ENCODE peak calls at places on chromosome 2, in ten cellular contexts. S is CD8-positive, alpha-beta T cell; T is upper lobe of right lung; Y is iris pigment epithelial cell; E is GM06990; Z is head of caudate nucleus; U is activated CD4-positive, CD25-positive, alpha-beta regulatory T cell treated with anti-CD3 and anti-CD28 coated beads, Interleukin-2, amount 50 U/mL, for 16 hours; D is cardiac muscle cell; M is dorsolateral prefrontal cortex; A is NB4. C is an unnamed sample.
A peak's percentile ranks its signal among the peaks of the same experiment; 100 is the strongest.

GRCh38 chr2:3605013-3605961 is 10.4 kb downstream of the COLEC11 start:
- DNase-seq in E (no peak), S (no peak), D (no peak), M (peak; percentile 41), U (no peak), Y (no peak), A (peak; percentile 87), T (no peak), Z (peak; percentile 46), C (peak; percentile 85)

GRCh38 chr2:172978053-172978383 is 97.6 kb upstream of the MAP3K20 start:
- DNase-seq in T (no peak), D (no peak), Z (no peak), M (no peak), A (no peak), S (no peak), U (no peak), Y (no peak), E (no peak), C (no peak)

GRCh38 chr2:221402072-221402471 is 170.0 kb downstream of the EPHA4 start:
- DNase-seq in D (peak; percentile 7), U (no peak), Z (no peak), S (no peak), A (no peak), E (no peak), T (no peak), M (no peak), Y (peak; percentile 98), C (no peak)

GRCh38 chr2:176504431-176504830 is 235.2 kb downstream of the MTX2 start:
- DNase-seq in Z (no peak), Y (no peak), U (no peak), D (no peak), E (no peak), S (no peak), A (no peak), M (no peak), T (no peak), C (no peak)

GRCh38 chr2:187658952-187659525 is 104.8 kb upstream of the TFPI start:
- DNase-seq in M (no peak), D (peak; percentile 41), A (peak; percentile 28), Y (peak; percentile 45), S (no peak), T (no peak), U (no peak), E (no peak), Z (no peak), C (peak; percentile 42)

GRCh38 chr2:24421668-24422067 is 61.3 kb upstream of the ITSN2 start:
- DNase-seq in E (peak; percentile 7), A (peak; percentile 74), Y (peak; percentile 53), U (peak; percentile 21), D (peak; percentile 61), M (no peak), S (peak; percentile 33), Z (peak; percentile 58), T (no peak), C (peak; percentile 53)

GRCh38 chr2:76448956-76449355 is 738.2 kb upstream of the GCFC2 start:
- DNase-seq in M (no peak), Y (no peak), S (no peak), E (no peak), A (peak; percentile 81), D (no peak), T (no peak), Z (no peak), U (no peak), C (no peak)

GRCh38 chr2:159891917-159892691 is 94.1 kb upstream of the CD302 start:
- DNase-seq in M (no peak), T (no peak), A (no peak), E (no peak), Z (no peak), S (no peak), D (no peak), U (no peak), Y (peak; percentile 83), C (no peak)

GRCh38 chr2:84919885-84920580 is 14.6 kb downstream of the TMSB10 start:
- DNase-seq in S (no peak), D (no peak), T (no peak), A (peak; percentile 84), M (peak; percentile 42), U (no peak), Z (peak; percentile 73), Y (peak; percentile 97), E (no peak), C (no peak)

GRCh38 chr2:207473203-207473865 is 56.4 kb upstream of the CREB1 start:
- DNase-seq in Y (peak; percentile 91), A (peak; percentile 70), Z (peak; percentile 65), E (peak; percentile 25), T (no peak), D (peak; percentile 71), M (peak; percentile 70), S (no peak), U (no peak), C (peak; percentile 32)

GRCh38 chr2:197200056-197200455 is 110.5 kb downstream of the ANKRD44 start:
- DNase-seq in M (no peak), T (no peak), E (no peak), S (no peak), D (no peak), Y (no peak), A (peak; percentile 65), Z (no peak), U (no peak), C (no peak)

GRCh38 chr2:188282907-188283306 is 8.8 kb upstream of the GULP1 start:
- DNase-seq in S (no peak), T (no peak), A (no peak), D (no peak), U (no peak), M (no peak), Y (no peak), Z (no peak), E (no peak), C (no peak)

GRCh38 chr2:42450136-42450535 is 43.6 kb downstream of the KCNG3 start:
- DNase-seq in Y (peak; percentile 10), T (no peak), E (no peak), Z (no peak), U (no peak), A (no peak), D (no peak), S (no peak), M (no peak), C (no peak)

GRCh38 chr2:162058973-162059668 is 14.9 kb downstream of the DPP4 start:
- DNase-seq in E (peak; percentile 67), D (no peak), Y (peak; percentile 79), M (no peak), T (no peak), Z (no peak), S (no peak), U (no peak), A (no peak), C (no peak)

GRCh38 chr2:140892429-140892828 is 1238.4 kb downstream of the LRP1B start:
- DNase-seq in U (no peak), Y (no peak), S (no peak), D (no peak), Z (no peak), T (no peak), A (no peak), M (no peak), E (no peak), C (no peak)

GRCh38 chr2:230921806-230922595 is 3.0 kb downstream of the GPR55 start:
- DNase-seq in E (peak; percentile 37), U (no peak), S (no peak), A (no peak), Y (no peak), T (no peak), D (no peak), Z (no peak), M (peak; percentile 20), C (no peak)

GRCh38 chr2:223122706-223123265 is 70.8 kb downstream of the KCNE4 start:
- DNase-seq in S (no peak), M (no peak), A (no peak), U (no peak), Z (no peak), T (no peak), E (no peak), Y (no peak), D (no peak), C (no peak)

GRCh38 chr2:28360742-28361293 is 31.8 kb upstream of the FOSL2 start:
- DNase-seq in S (no peak), D (no peak), M (no peak), A (peak; percentile 77), T (no peak), Y (peak; percentile 40), U (no peak), Z (no peak), E (no peak), C (no peak)

GRCh38 chr2:169507698-169508097 is 1.8 kb upstream of the KLHL41 start:
- DNase-seq in M (no peak), E (no peak), S (no peak), U (no peak), Z (no peak), Y (peak; percentile 81), A (no peak), T (no peak), D (no peak), C (no peak)

GRCh38 chr2:56587456-56587855 is 403.7 kb downstream of the CCDC85A start:
- DNase-seq in Y (peak; percentile 40), E (no peak), Z (no peak), T (no peak), M (no peak), D (no peak), A (no peak), U (no peak), S (no peak), C (no peak)

GRCh38 chr2:172280820-172281454 is 146.4 kb upstream of the ITGA6 start:
- DNase-seq in U (no peak), T (no peak), Y (no peak), Z (no peak), S (no peak), M (no peak), D (no peak), A (peak; percentile 97), E (no peak), C (no peak)

GRCh38 chr2:133787207-133787606 is 218.9 kb upstream of the NCKAP5 start:
- DNase-seq in T (no peak), M (no peak), Y (peak; percentile 68), S (no peak), Z (no peak), U (no peak), E (no peak), A (no peak), D (no peak), C (no peak)

GRCh38 chr2:15794608-15795134 is 145.7 kb upstream of the MYCN start:
- DNase-seq in E (no peak), D (no peak), T (no peak), A (no peak), Z (no peak), M (no peak), S (no peak), Y (no peak), U (no peak), C (no peak)

GRCh38 chr2:119383410-119384140 is 16.8 kb downstream of the DBI start:
- DNase-seq in E (no peak), A (no peak), U (no peak), Z (no peak), M (no peak), Y (no peak), T (no peak), D (peak; percentile 15), S (no peak), C (no peak)

GRCh38 chr2:10194021-10194820 is 71.7 kb downstream of the RRM2 start:
- DNase-seq in Z (no peak), E (no peak), U (no peak), Y (peak; percentile 38), A (no peak), T (no peak), S (no peak), D (no peak), M (no peak), C (no peak)

GRCh38 chr2:60540054-60540453 is 13.4 kb downstream of the BCL11A start:
- DNase-seq in S (no peak), M (no peak), U (no peak), Y (no peak), D (no peak), T (no peak), E (no peak), Z (no peak), A (peak; percentile 35), C (no peak)

GRCh38 chr2:235195921-235196320 is 244.1 kb downstream of the SH3BP4 start:
- DNase-seq in S (no peak), M (peak; percentile 38), E (no peak), A (no peak), Z (peak; percentile 22), U (no peak), T (no peak), Y (no peak), D (no peak), C (no peak)

GRCh38 chr2:96825057-96825456 is 9.0 kb downstream of the CNNM3 start:
- DNase-seq in S (no peak), M (no peak), D (no peak), Y (no peak), A (no peak), U (no peak), Z (no peak), E (no peak), T (no peak), C (no peak)

C was measured in HEK293T.